ENCODE peak calls at places on chromosomes 2 and 18, in seven cellular contexts. K is K562, I is IMR-90, A is esophagus squamous epithelium, B is upper lobe of left lung, S is HCT116, J is lower leg skin. U is an unnamed sample.

GRCh38 chr2:5683471-5683870 is 8.7 kb upstream of the SOX11 start:
- DNase-seq in B (no peak), I (no peak), K (no peak), S (no peak), J (no peak), A (no peak), U (no peak)

GRCh38 chr2:100423631-100424030 is 6.2 kb upstream of the CHST10 start:
- DNase-seq in B (no peak), J (no peak), I (no peak), A (no peak), K (no peak), S (no peak), U (no peak)

GRCh38 chr2:11389551-11390528 is 45.4 kb upstream of the ROCK2 start:
- DNase-seq in K (no peak), A (no peak), S (no peak), I (peak), J (peak), B (peak), U (no peak)

GRCh38 chr2:165725421-165725820 is 68.6 kb downstream of the GALNT3 start:
- DNase-seq in K (no peak), J (no peak), S (no peak), B (no peak), I (peak), A (no peak), U (no peak)

GRCh38 chr2:138830547-138830946 is 50.4 kb upstream of the NXPH2 start:
- DNase-seq in A (no peak), I (no peak), K (no peak), J (no peak), S (no peak), B (no peak), U (no peak)

GRCh38 chr18:31685097-31686082 is 1.0 kb upstream of the B4GALT6 start:
- DNase-seq in J (no peak), B (peak), K (peak), S (peak), A (no peak), I (peak), U (peak)

GRCh38 chr2:9065901-9066300 is 62.4 kb upstream of the MBOAT2 start:
- DNase-seq in B (no peak), K (no peak), I (no peak), S (no peak), J (no peak), A (no peak), U (no peak)

GRCh38 chr18:8801263-8801901 is 96.0 kb downstream of the MTCL1 start:
- DNase-seq in I (peak), B (no peak), A (no peak), S (no peak), K (no peak), J (no peak), U (no peak)

GRCh38 chr2:44679584-44679983 is 261.9 kb upstream of the SIX3 start:
- DNase-seq in J (no peak), A (no peak), S (no peak), K (no peak), B (no peak), I (no peak), U (no peak)

GRCh38 chr18:74476154-74476553 is 19.0 kb upstream of the DIPK1C start:
- DNase-seq in K (peak), J (no peak), S (no peak), B (no peak), I (peak), A (no peak), U (no peak)

GRCh38 chr2:73243884-73244570 is 9.9 kb downstream of the CCT7 start:
- DNase-seq in K (peak), I (peak), B (peak), J (no peak), A (no peak), S (no peak), U (no peak)

GRCh38 chr18:49813071-49813320 is 337 bp downstream of the ACAA2 start:
- DNase-seq in I (peak), J (peak), B (peak), A (no peak), S (no peak), K (peak), U (no peak)

GRCh38 chr18:56431551-56431950 is 206.8 kb downstream of the TXNL1 start:
- DNase-seq in A (no peak), J (no peak), K (no peak), S (no peak), I (peak), B (peak), U (no peak)

GRCh38 chr2:226011716-226012115 is 612.2 kb downstream of the NYAP2 start:
- DNase-seq in I (no peak), A (no peak), K (no peak), J (no peak), B (no peak), S (no peak), U (no peak)

GRCh38 chr2:15929861-15930260 is 10.5 kb upstream of the MYCN start:
- DNase-seq in I (no peak), A (no peak), B (no peak), J (no peak), K (no peak), S (no peak), U (no peak)

GRCh38 chr18:6729247-6730091 is at the start of gene ARHGAP28:
- DNase-seq in B (peak), I (peak), K (peak), J (peak), S (no peak), A (peak), U (peak)

GRCh38 chr18:22666411-22666940 is 248.8 kb upstream of the CTAGE1 start:
- DNase-seq in J (no peak), S (no peak), A (no peak), K (peak), B (no peak), I (no peak), U (no peak)

GRCh38 chr2:202140522-202141292 is 67.7 kb downstream of the KIAA2012 start:
- DNase-seq in B (no peak), I (peak), K (no peak), A (no peak), S (no peak), J (no peak), U (no peak)

GRCh38 chr2:68766378-68766845 is 31.8 kb downstream of the ARHGAP25 start:
- DNase-seq in K (peak), A (peak), B (peak), S (no peak), I (peak), J (peak), U (no peak)

GRCh38 chr2:86661333-86661732 is 37.7 kb upstream of the RNF103 start:
- DNase-seq in J (no peak), I (no peak), A (no peak), S (peak), K (peak), B (no peak), U (no peak)

GRCh38 chr2:74233648-74234047 is 35.2 kb downstream of the MTHFD2 start:
- DNase-seq in I (no peak), S (no peak), A (no peak), B (no peak), J (no peak), K (no peak), U (no peak)

GRCh38 chr2:64873472-64873924 is 115.7 kb upstream of the SLC1A4 start:
- DNase-seq in J (peak), B (peak), A (peak), K (peak), S (peak), I (peak), U (peak)

GRCh38 chr2:55054076-55054475 is 3.8 kb upstream of the RTN4 start:
- DNase-seq in S (no peak), I (no peak), J (no peak), B (no peak), A (no peak), K (no peak), U (no peak)

GRCh38 chr2:142707318-142707717 is 170.1 kb upstream of the KYNU start:
- DNase-seq in S (no peak), J (no peak), B (no peak), K (peak), I (no peak), A (no peak), U (no peak)

GRCh38 chr2:203682688-203683130 is 23.7 kb upstream of the CD28 start:
- DNase-seq in K (no peak), J (no peak), I (peak), B (no peak), A (no peak), S (no peak), U (no peak)

GRCh38 chr2:197500503-197501179 is 462 bp downstream of the HSPE1 start:
- DNase-seq in B (no peak), J (no peak), A (no peak), S (no peak), K (no peak), I (peak), U (no peak)

GRCh38 chr2:37230581-37230980 is 815 bp downstream of the CEBPZ start:
- DNase-seq in I (no peak), J (no peak), B (no peak), A (no peak), S (no peak), K (peak), U (no peak)

GRCh38 chr2:121904656-121905055 is 149.2 kb downstream of the TSN start:
- DNase-seq in B (no peak), S (no peak), A (no peak), K (no peak), J (peak), I (no peak), U (no peak)

GRCh38 chr2:189285962-189286648 is 106.5 kb upstream of the COL5A2 start:
- DNase-seq in J (no peak), K (no peak), S (no peak), I (peak), B (no peak), A (no peak), U (no peak)

GRCh38 chr18:12598181-12598921 is 59.6 kb downstream of the SPIRE1 start:
- DNase-seq in K (peak), S (no peak), B (peak), I (peak), A (no peak), J (no peak), U (no peak)

GRCh38 chr2:120303177-120303576 is 42.8 kb upstream of the INHBB start:
- DNase-seq in S (no peak), J (no peak), A (no peak), B (no peak), I (no peak), K (no peak), U (no peak)

GRCh38 chr2:118062048-118062447 is 26.2 kb upstream of the INSIG2 start:
- DNase-seq in A (no peak), J (no peak), K (no peak), I (no peak), S (no peak), B (no peak), U (no peak)

GRCh38 chr18:48376406-48376805 is 32.8 kb downstream of the ZBTB7C start:
- DNase-seq in B (no peak), J (no peak), S (no peak), A (no peak), I (no peak), K (no peak), U (no peak)

GRCh38 chr18:46155652-46156051 is 51.5 kb downstream of the HAUS1 start:
- DNase-seq in I (peak), K (no peak), J (no peak), S (no peak), A (no peak), B (peak), U (no peak)

GRCh38 chr2:68316091-68316490 is 3.7 kb downstream of the CNRIP1 start:
- DNase-seq in K (no peak), S (no peak), B (no peak), I (no peak), A (no peak), J (no peak), U (no peak)

GRCh38 chr2:171042253-171042969 is 113.4 kb downstream of the GORASP2 start:
- DNase-seq in A (no peak), I (no peak), J (no peak), B (no peak), K (no peak), S (no peak), U (no peak)
- TF ChIP-seq POLR2A in A (no peak), I (no peak), J (no peak), B (no peak), K (no peak), S (no peak), U (no peak)

GRCh38 chr2:230991598-230991997 is 4.3 kb upstream of the SPATA3 start:
- DNase-seq in A (no peak), I (no peak), K (no peak), B (no peak), S (no peak), J (no peak), U (no peak)

GRCh38 chr2:230996661-230997060 is 740 bp downstream of the SPATA3 start:
- DNase-seq in J (no peak), A (no peak), K (no peak), B (no peak), S (no peak), I (no peak), U (no peak)

GRCh38 chr2:230999477-230999876 is 3.6 kb downstream of the SPATA3 start:
- DNase-seq in I (no peak), A (no peak), B (no peak), K (no peak), J (no peak), S (no peak), U (no peak)

GRCh38 chr2:230998882-230999281 is 3.0 kb downstream of the SPATA3 start:
- DNase-seq in I (no peak), S (no peak), B (no peak), J (no peak), A (no peak), K (no peak), U (no peak)

GRCh38 chr2:230995821-230996220 is at the start of gene SPATA3:
- DNase-seq in S (no peak), B (no peak), A (no peak), I (no peak), J (no peak), K (no peak), U (no peak)
- TF ChIP-seq POLR2A in S (no peak), B (no peak), A (no peak), I (no peak), J (no peak), K (no peak), U (no peak)

GRCh38 chr2:47002031-47002430 is 86.4 kb upstream of the MCFD2 start:
- DNase-seq in B (no peak), I (no peak), K (no peak), S (no peak), J (no peak), A (no peak), U (no peak)

GRCh38 chr2:46998551-46998950 is 82.9 kb upstream of the MCFD2 start:
- DNase-seq in B (no peak), K (no peak), J (no peak), I (no peak), S (no peak), A (no peak), U (no peak)

GRCh38 chr2:47000679-47001075 is 85.1 kb upstream of the MCFD2 start:
- DNase-seq in S (no peak), A (no peak), I (no peak), B (no peak), K (no peak), J (no peak), U (no peak)

GRCh38 chr2:46999084-46999483 is 83.5 kb upstream of the MCFD2 start:
- DNase-seq in K (no peak), S (no peak), I (no peak), A (no peak), B (no peak), J (no peak), U (no peak)

DNA sequence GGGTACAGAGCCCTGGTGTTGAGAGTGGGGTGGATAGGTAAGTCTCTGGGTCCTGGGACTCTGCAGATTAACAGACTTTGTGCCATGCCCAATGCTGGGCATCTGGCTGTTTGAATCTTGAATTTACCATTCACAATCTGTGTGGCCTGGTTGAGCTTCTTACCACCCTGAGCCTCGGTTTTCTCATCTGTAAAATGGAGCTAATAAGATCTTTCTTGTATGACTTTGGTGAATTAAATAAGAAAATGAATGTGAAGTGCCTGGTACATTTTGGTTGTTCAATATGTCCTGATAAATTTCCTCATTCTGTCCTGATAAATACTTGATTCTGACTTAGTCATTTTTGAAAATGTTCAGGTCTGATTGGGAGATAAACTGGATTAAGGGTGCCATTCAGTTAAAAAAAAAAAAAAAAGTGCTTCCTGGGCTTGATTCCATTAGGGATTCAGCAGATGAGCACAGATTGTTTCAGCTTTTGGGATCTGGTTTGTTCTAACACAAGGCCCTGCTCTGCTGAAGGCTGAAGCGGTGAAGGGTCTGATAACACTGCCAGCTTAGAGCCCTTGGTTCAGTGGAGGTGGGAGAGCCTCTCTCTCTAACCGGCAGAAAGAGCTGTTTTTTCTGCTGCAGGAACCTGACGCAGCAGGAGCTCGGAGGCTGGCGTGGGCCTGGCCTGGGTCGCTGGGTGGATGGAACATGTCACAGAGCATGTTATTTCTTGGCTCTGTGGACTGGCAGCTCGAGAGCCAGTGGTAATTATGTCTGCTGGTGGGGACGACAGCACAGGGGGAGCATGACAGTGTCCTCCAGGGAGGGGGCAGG is 84.5 kb upstream of the MCFD2 start:
- DNase-seq in J (no peak), S (no peak), A (no peak), B (no peak), K (no peak), I (no peak), U (no peak)
- TF ChIP-seq POLR2A in J (no peak), S (no peak), A (no peak), B (no peak), K (no peak), I (no peak), U (no peak)

GRCh38 chr2:240369725-240370585 is 65.5 kb upstream of the GPC1 start:
- DNase-seq in J (no peak), B (peak), S (peak), K (no peak), A (no peak), I (peak), U (no peak)
- TF ChIP-seq POLR2A in J (no peak), B (no peak), S (no peak), K (no peak), A (no peak), I (peak), U (no peak)

GRCh38 chr2:187500585-187501359 is 52.7 kb upstream of the CALCRL start:
- DNase-seq in A (no peak), B (no peak), J (no peak), I (peak), S (peak), K (peak), U (no peak)
- TF ChIP-seq POLR2A in A (no peak), B (no peak), J (no peak), I (no peak), S (no peak), K (no peak), U (no peak)

DNA sequence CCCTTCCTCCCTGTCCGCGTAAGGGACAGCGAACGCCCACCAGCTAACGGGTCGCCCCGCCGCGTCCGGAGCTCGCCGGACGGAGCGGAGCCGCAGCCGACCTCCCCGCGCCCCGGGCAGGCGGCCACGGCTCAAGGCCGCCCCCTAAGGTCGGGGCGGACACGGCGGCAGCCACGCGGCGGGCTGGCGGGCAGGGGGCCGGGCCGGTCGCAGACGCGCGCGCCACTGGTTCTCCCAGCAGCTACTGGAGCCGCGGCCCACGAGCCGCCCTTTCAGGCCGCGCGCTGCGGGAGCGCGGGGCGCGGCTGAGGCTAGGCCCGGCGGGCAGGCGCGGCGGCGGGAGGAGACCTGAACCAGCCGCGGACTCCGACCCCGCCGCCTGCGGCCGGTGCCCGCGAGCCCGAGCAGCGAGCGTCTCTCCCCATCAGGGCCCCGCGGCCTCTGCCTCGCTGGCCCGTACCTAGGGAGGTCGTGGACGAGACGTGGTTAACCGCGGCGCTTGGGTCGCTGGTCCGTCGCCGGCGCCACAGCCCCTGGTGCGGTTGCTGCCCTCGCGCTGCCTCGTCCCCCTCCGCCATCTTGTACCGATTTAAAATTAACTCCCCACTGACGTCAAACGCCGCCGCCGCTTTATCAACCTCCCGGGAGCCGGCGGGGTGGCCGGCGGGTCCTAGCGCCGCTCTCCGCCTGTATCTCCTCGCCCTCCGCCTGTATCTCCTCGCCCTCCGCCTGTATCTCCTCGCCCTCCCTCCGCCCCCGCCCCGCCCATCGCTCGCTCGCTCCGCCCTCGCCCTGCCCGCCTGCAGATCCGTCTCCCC is at the start of gene ATL2:
- DNase-seq in A (peak), K (peak), S (peak), B (peak), I (peak), J (peak), U (peak)
- TF ChIP-seq POLR2A in A (peak), K (peak), S (peak), B (peak), I (peak), J (no peak), U (peak)

GRCh38 chr2:161306919-161307318 is 1.3 kb upstream of the PSMD14 start:
- DNase-seq in J (no peak), I (no peak), A (no peak), K (peak), B (no peak), S (no peak), U (no peak)

GRCh38 chr2:161303535-161304050 is 4.6 kb upstream of the PSMD14 start:
- DNase-seq in J (no peak), K (no peak), A (no peak), I (no peak), B (no peak), S (no peak), U (no peak)

GRCh38 chr2:161312996-161313395 is 4.8 kb downstream of the PSMD14 start:
- DNase-seq in S (no peak), B (no peak), K (no peak), A (no peak), J (no peak), I (peak), U (no peak)

GRCh38 chr2:161307676-161308075 is 549 bp upstream of the PSMD14 start:
- DNase-seq in S (no peak), I (no peak), A (no peak), J (no peak), B (no peak), K (peak), U (no peak)

GRCh38 chr2:161308178-161308955 is at the start of gene PSMD14:
- DNase-seq in S (peak), A (peak), K (peak), I (peak), B (peak), J (peak), U (peak)
- TF ChIP-seq POLR2A in S (peak), A (peak), K (peak), I (peak), B (peak), J (no peak), U (peak)